ENCODE peak calls at places on chromosomes 13 and 19, in four cellular contexts. One of them, this sample, is unnamed.

GRCh38 chr19:40165362-40165937 is 25.8 kb upstream of the MAP3K10 start:
- DNase-seq in HCT116: peak
- DNase-seq in neural progenitor cell: peak
- DNase-seq in PC-3: peak
- DNase-seq in this sample: peak

GRCh38 chr19:46745521-46746280 is at the start of gene FKRP:
- DNase-seq in PC-3: no peak
- DNase-seq in HCT116: no peak
- DNase-seq in neural progenitor cell: peak
- DNase-seq in this sample: no peak

GRCh38 chr19:33143897-33144405 is 12.0 kb downstream of the WDR88 start:
- DNase-seq in neural progenitor cell: peak
- DNase-seq in HCT116: peak
- DNase-seq in PC-3: peak
- DNase-seq in this sample: peak

GRCh38 chr13:33349314-33349995 is 63.9 kb upstream of the STARD13 start:
- DNase-seq in HCT116: no peak
- DNase-seq in neural progenitor cell: peak
- DNase-seq in PC-3: peak
- DNase-seq in this sample: no peak

GRCh38 chr19:11160119-11160768 is 4.7 kb upstream of the SPC24 start:
- DNase-seq in neural progenitor cell: no peak
- DNase-seq in PC-3: no peak
- DNase-seq in HCT116: no peak
- DNase-seq in this sample: no peak

GRCh38 chr13:111388851-111389500 is 68.5 kb downstream of the TEX29 start:
- DNase-seq in neural progenitor cell: no peak
- DNase-seq in HCT116: no peak
- DNase-seq in PC-3: no peak
- DNase-seq in this sample: no peak

GRCh38 chr13:64591981-64592380 is 2638.2 kb downstream of the PCDH9 start:
- DNase-seq in HCT116: no peak
- DNase-seq in PC-3: peak
- DNase-seq in neural progenitor cell: no peak
- DNase-seq in this sample: no peak

GRCh38 chr13:79194727-79195126 is 211.3 kb downstream of the RBM26 start:
- DNase-seq in HCT116: no peak
- DNase-seq in PC-3: no peak
- DNase-seq in neural progenitor cell: no peak
- DNase-seq in this sample: no peak

GRCh38 chr19:1063909-1064660 is 2.9 kb upstream of the ARHGAP45 start:
- DNase-seq in neural progenitor cell: no peak
- DNase-seq in HCT116: no peak
- DNase-seq in PC-3: peak
- DNase-seq in this sample: no peak

GRCh38 chr13:48715977-48716376 is 62.2 kb downstream of the CYSLTR2 start:
- DNase-seq in PC-3: no peak
- DNase-seq in neural progenitor cell: peak
- DNase-seq in HCT116: no peak
- DNase-seq in this sample: no peak

GRCh38 chr13:76016799-76017198 is 380.7 kb downstream of the LMO7 start:
- DNase-seq in HCT116: peak
- DNase-seq in PC-3: peak
- DNase-seq in neural progenitor cell: peak
- DNase-seq in this sample: peak

GRCh38 chr13:36297259-36297599 is 385 bp downstream of the CCDC169 start:
- DNase-seq in HCT116: no peak
- DNase-seq in PC-3: peak
- DNase-seq in neural progenitor cell: no peak
- DNase-seq in this sample: no peak

GRCh38 chr19:51593138-51593890 is 22.2 kb downstream of the ZNF175 start:
- DNase-seq in HCT116: no peak
- DNase-seq in neural progenitor cell: no peak
- DNase-seq in PC-3: no peak
- DNase-seq in this sample: no peak

GRCh38 chr19:17902701-17903100 is 30.1 kb upstream of the CCDC124 start:
- DNase-seq in neural progenitor cell: no peak
- DNase-seq in HCT116: no peak
- DNase-seq in PC-3: no peak
- DNase-seq in this sample: no peak

GRCh38 chr13:71290963-71291937 is 575.8 kb downstream of the DACH1 start:
- DNase-seq in PC-3: peak
- DNase-seq in neural progenitor cell: no peak
- DNase-seq in HCT116: no peak
- DNase-seq in this sample: peak

GRCh38 chr19:46736544-46737274 is 9.1 kb upstream of the FKRP start:
- DNase-seq in HCT116: no peak
- DNase-seq in PC-3: no peak
- DNase-seq in neural progenitor cell: peak
- DNase-seq in this sample: no peak

GRCh38 chr13:113121183-113121927 is 1.2 kb upstream of the F10 start:
- DNase-seq in neural progenitor cell: no peak
- DNase-seq in HCT116: no peak
- DNase-seq in PC-3: no peak
- DNase-seq in this sample: no peak

DNA sequence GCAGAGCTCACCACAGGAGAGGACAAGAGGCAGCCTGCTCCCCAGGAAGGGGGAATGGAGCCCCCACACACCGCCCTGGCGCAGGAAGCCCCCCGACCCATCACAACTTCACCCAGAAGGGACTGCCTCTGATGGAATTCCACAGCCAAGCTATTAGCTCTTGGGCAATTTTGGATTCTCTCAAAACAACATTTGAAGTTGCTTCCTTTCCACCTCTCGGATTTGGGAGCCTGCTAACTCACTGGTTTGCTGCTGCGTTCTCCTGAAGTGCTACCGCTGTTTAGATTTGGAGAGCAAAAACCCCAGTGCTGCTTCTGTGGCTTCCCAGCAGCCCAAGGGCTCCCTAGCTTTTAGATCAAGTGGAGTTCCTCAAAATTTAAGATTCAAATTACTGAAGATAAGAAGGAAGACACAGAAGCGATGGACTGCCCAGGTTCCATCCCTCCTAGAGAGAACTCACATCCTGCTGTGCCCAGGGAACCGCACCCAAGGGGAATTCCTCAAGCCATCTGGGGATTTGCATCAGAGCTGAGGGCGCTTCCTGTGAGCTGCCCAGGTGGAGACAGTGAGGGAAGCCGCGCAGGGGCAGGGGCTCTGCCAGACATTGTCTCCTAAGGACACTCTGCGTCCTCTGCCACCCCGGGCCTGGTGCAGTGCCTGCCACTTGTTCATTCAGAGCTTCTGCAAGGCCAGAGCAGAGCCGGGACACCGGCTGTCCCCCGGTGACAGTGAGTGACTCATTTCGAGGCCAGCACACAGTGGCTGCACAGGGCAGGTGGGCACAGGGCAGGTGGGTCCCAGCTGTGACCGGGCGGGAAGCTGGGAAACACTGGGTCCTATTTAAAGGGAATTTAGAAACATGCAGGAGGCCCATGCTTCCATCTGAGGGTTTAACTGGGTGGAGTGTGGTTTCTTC is 45.5 kb downstream of the COL4A1 start:
- DNase-seq in PC-3: no peak
- DNase-seq in HCT116: no peak
- DNase-seq in neural progenitor cell: peak
- DNase-seq in this sample: no peak
- TF ChIP-seq EZH2phosphoT487 in PC-3: no peak
- TF ChIP-seq EZH2phosphoT487 in HCT116: no peak
- TF ChIP-seq EZH2phosphoT487 in neural progenitor cell: no peak
- TF ChIP-seq EZH2phosphoT487 in this sample: no peak

GRCh38 chr19:45526143-45526542 is 18.9 kb downstream of the VASP start:
- DNase-seq in HCT116: no peak
- DNase-seq in PC-3: peak
- DNase-seq in neural progenitor cell: peak
- DNase-seq in this sample: no peak
- TF ChIP-seq EZH2phosphoT487 in HCT116: no peak
- TF ChIP-seq EZH2phosphoT487 in PC-3: no peak
- TF ChIP-seq EZH2phosphoT487 in neural progenitor cell: no peak
- TF ChIP-seq EZH2phosphoT487 in this sample: no peak

DNA sequence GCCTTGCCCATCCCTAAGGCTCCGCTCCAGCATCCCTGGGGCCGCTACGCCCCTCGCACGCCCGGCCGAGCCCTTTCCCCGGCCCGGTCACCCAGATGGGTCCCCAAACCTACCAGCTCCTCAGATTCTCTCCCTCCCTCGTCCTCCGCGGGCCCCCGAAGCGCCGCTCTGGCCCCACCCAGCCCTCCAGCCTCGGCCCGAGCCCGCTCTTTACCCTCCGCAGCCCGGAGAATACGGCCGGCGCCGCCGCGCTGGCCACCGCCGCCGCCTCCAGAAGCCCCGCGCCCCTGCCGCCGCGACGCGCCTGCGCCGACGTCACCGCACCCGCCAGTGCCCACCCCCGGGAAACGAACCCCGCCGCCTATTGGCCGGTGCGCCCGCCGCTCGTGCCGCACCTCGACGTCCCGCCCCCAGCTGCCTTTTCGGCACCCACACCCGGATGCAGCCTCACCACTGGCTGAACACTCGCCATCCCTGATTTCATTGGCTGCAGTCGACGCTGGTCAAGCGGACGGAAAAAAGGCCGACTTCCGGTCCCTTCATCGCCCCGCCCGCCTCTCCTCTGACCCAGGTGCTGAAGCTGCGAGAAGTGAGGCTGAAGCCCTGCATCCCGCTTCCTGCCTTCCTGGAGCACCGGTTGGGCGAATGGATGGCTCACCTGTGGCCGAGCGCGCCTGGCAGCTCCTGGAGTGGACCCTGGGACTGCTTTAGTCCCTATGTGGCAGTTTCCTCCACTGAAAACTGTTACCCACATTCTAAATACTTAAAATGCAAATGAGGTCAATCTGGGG is at the start of gene DAPK3:
- DNase-seq in HCT116: peak
- DNase-seq in neural progenitor cell: peak
- DNase-seq in PC-3: peak
- DNase-seq in this sample: peak
- TF ChIP-seq EZH2phosphoT487 in HCT116: no peak
- TF ChIP-seq EZH2phosphoT487 in neural progenitor cell: no peak
- TF ChIP-seq EZH2phosphoT487 in PC-3: no peak
- TF ChIP-seq EZH2phosphoT487 in this sample: no peak

DNA sequence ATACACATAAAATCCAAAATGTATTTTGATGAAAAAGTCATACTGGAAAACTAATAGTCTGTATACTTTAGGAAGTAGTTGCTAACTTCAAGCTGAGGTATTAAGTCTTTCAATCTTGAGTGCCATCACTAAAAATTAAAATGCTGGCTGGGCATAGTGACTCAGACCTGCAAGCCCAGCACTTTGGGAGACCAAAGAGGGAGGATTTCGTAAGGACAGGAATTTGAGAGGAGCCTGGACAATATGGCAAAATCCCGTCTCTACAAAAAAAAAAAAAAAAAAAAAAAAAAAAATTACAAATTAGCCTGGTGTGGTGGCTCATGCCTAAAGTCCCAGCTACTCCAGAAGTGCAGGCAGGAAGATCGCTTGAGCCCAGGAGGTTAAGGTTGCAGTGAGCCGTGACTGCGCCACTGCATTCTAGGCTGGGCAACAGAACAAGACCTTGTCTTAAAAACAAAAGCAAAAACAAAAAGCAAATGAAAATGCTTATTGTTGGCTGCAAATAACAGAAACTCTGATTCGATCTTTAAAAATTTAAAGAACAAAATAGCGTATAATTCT is 1994.2 kb upstream of the PCDH20 start:
- DNase-seq in PC-3: no peak
- DNase-seq in HCT116: no peak
- DNase-seq in neural progenitor cell: no peak
- DNase-seq in this sample: no peak
- TF ChIP-seq EZH2phosphoT487 in PC-3: no peak
- TF ChIP-seq EZH2phosphoT487 in HCT116: no peak
- TF ChIP-seq EZH2phosphoT487 in neural progenitor cell: no peak
- TF ChIP-seq EZH2phosphoT487 in this sample: no peak